ENCODE peak calls at places on chromosomes 7 and 10, in ten cellular contexts. One of them, this sample, is unnamed.

GRCh38 chr7:96236198-96237039 is 85.5 kb downstream of the SLC25A13 start:
- DNase-seq in SK-N-SH: peak
- DNase-seq in GM12878: no peak
- DNase-seq in transverse colon: no peak
- DNase-seq in Panc1: no peak
- DNase-seq in GM12891: no peak
- DNase-seq in suprapubic skin: no peak
- DNase-seq in breast epithelium: no peak
- DNase-seq in stomach: no peak
- DNase-seq in SK-N-MC: no peak
- DNase-seq in this sample: no peak

GRCh38 chr10:93678386-93678785 is 24.0 kb downstream of the FRA10AC1 start:
- DNase-seq in SK-N-SH: no peak
- DNase-seq in transverse colon: no peak
- DNase-seq in Panc1: no peak
- DNase-seq in GM12891: no peak
- DNase-seq in GM12878: no peak
- DNase-seq in stomach: no peak
- DNase-seq in SK-N-MC: no peak
- DNase-seq in breast epithelium: no peak
- DNase-seq in suprapubic skin: no peak
- DNase-seq in this sample: no peak

GRCh38 chr7:94060772-94061171 is 56.6 kb upstream of the BET1 start:
- DNase-seq in suprapubic skin: no peak
- DNase-seq in breast epithelium: no peak
- DNase-seq in GM12891: no peak
- DNase-seq in GM12878: no peak
- DNase-seq in SK-N-SH: no peak
- DNase-seq in transverse colon: no peak
- DNase-seq in stomach: no peak
- DNase-seq in Panc1: no peak
- DNase-seq in SK-N-MC: no peak
- DNase-seq in this sample: no peak

GRCh38 chr10:60992661-60993060 is 48.7 kb upstream of the RHOBTB1 start:
- DNase-seq in GM12878: no peak
- DNase-seq in SK-N-SH: no peak
- DNase-seq in transverse colon: no peak
- DNase-seq in suprapubic skin: no peak
- DNase-seq in breast epithelium: no peak
- DNase-seq in GM12891: no peak
- DNase-seq in stomach: no peak
- DNase-seq in SK-N-MC: no peak
- DNase-seq in Panc1: no peak
- DNase-seq in this sample: no peak

GRCh38 chr7:148645948-148646347 is 52.8 kb upstream of the CUL1 start:
- DNase-seq in GM12878: no peak
- DNase-seq in SK-N-MC: no peak
- DNase-seq in suprapubic skin: no peak
- DNase-seq in Panc1: no peak
- DNase-seq in SK-N-SH: no peak
- DNase-seq in stomach: no peak
- DNase-seq in transverse colon: no peak
- DNase-seq in breast epithelium: no peak
- DNase-seq in GM12891: no peak
- DNase-seq in this sample: no peak

GRCh38 chr7:45684910-45685618 is 110.9 kb downstream of the ADCY1 start:
- DNase-seq in Panc1: no peak
- DNase-seq in GM12878: no peak
- DNase-seq in breast epithelium: peak
- DNase-seq in SK-N-SH: no peak
- DNase-seq in SK-N-MC: no peak
- DNase-seq in suprapubic skin: peak
- DNase-seq in GM12891: no peak
- DNase-seq in transverse colon: no peak
- DNase-seq in stomach: no peak
- DNase-seq in this sample: no peak

GRCh38 chr10:131352765-131353290 is 41.3 kb upstream of the TCERG1L start:
- DNase-seq in SK-N-SH: no peak
- DNase-seq in GM12878: no peak
- DNase-seq in transverse colon: no peak
- DNase-seq in stomach: no peak
- DNase-seq in Panc1: no peak
- DNase-seq in suprapubic skin: no peak
- DNase-seq in GM12891: no peak
- DNase-seq in SK-N-MC: no peak
- DNase-seq in breast epithelium: no peak
- DNase-seq in this sample: no peak

GRCh38 chr7:95817846-95818245 is 45.5 kb downstream of the DYNC1I1 start:
- DNase-seq in GM12878: no peak
- DNase-seq in transverse colon: no peak
- DNase-seq in stomach: no peak
- DNase-seq in SK-N-SH: no peak
- DNase-seq in SK-N-MC: no peak
- DNase-seq in Panc1: no peak
- DNase-seq in suprapubic skin: no peak
- DNase-seq in GM12891: no peak
- DNase-seq in breast epithelium: no peak
- DNase-seq in this sample: no peak

GRCh38 chr10:72106154-72106849 is 18.0 kb upstream of the SPOCK2 start:
- DNase-seq in stomach: no peak
- DNase-seq in transverse colon: no peak
- DNase-seq in SK-N-MC: no peak
- DNase-seq in suprapubic skin: no peak
- DNase-seq in breast epithelium: no peak
- DNase-seq in GM12878: no peak
- DNase-seq in Panc1: no peak
- DNase-seq in SK-N-SH: no peak
- DNase-seq in GM12891: no peak
- DNase-seq in this sample: no peak
- TF ChIP-seq POLR2AphosphoS5 in stomach: no peak
- TF ChIP-seq POLR2AphosphoS5 in transverse colon: no peak
- TF ChIP-seq POLR2AphosphoS5 in SK-N-MC: no peak
- TF ChIP-seq POLR2AphosphoS5 in suprapubic skin: no peak
- TF ChIP-seq POLR2AphosphoS5 in breast epithelium: no peak
- TF ChIP-seq POLR2AphosphoS5 in GM12878: no peak
- TF ChIP-seq POLR2AphosphoS5 in Panc1: no peak
- TF ChIP-seq POLR2AphosphoS5 in SK-N-SH: no peak
- TF ChIP-seq POLR2AphosphoS5 in GM12891: no peak
- TF ChIP-seq POLR2AphosphoS5 in this sample: no peak

DNA sequence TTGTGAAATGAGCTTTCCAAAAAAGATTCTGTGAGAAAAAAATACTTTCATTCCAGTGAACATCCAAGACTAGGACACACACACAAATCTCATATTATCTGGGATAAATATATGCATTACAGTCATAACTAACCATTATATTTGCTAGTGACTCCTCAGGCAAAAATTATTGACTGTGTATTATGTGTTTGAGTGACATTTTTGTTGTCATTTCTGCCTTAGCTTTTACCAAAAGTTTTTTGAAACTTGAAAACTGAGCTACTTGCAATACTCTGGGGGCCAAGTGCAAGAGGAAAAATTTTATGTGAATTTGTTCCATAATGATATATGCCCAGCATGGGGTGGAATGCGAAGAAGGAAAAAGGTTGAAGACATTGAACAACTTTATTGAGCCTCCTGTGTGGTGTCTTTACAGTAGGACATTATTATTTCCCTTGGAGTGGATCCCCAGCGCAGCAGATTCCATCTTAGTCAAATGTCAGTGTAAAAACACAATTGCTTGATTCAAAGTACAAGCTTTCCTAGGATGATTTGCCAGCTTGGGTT is 176.8 kb upstream of the FERD3L start:
- DNase-seq in transverse colon: no peak
- DNase-seq in breast epithelium: no peak
- DNase-seq in suprapubic skin: no peak
- DNase-seq in SK-N-MC: peak
- DNase-seq in stomach: no peak
- DNase-seq in SK-N-SH: no peak
- DNase-seq in Panc1: no peak
- DNase-seq in GM12878: no peak
- DNase-seq in GM12891: no peak
- DNase-seq in this sample: no peak
- TF ChIP-seq POLR2AphosphoS5 in transverse colon: no peak
- TF ChIP-seq POLR2AphosphoS5 in breast epithelium: no peak
- TF ChIP-seq POLR2AphosphoS5 in suprapubic skin: no peak
- TF ChIP-seq POLR2AphosphoS5 in SK-N-MC: no peak
- TF ChIP-seq POLR2AphosphoS5 in stomach: no peak
- TF ChIP-seq POLR2AphosphoS5 in SK-N-SH: no peak
- TF ChIP-seq POLR2AphosphoS5 in Panc1: no peak
- TF ChIP-seq POLR2AphosphoS5 in GM12878: no peak
- TF ChIP-seq POLR2AphosphoS5 in GM12891: no peak
- TF ChIP-seq POLR2AphosphoS5 in this sample: no peak

DNA sequence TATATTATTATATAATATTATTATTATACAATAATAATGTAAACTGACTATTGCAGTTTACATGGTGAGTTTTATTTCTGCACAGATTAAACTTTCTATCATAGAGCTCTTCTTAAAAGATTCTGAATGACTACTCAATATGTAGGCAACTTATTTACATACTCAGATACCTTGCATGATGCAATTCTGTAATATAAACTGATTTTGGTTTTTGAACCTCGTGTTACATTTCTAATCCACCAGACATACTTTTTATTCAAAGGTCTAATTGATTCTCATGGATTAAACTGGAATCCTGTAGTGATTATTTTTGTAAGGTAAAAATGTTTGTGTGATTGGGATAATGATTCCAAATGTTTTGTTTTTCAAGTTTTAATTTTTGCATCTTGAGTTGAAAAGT is 19.9 kb downstream of the SLC26A4 start:
- DNase-seq in Panc1: no peak
- DNase-seq in transverse colon: no peak
- DNase-seq in SK-N-SH: no peak
- DNase-seq in SK-N-MC: no peak
- DNase-seq in GM12891: no peak
- DNase-seq in GM12878: no peak
- DNase-seq in stomach: no peak
- DNase-seq in breast epithelium: no peak
- DNase-seq in suprapubic skin: no peak
- DNase-seq in this sample: no peak
- TF ChIP-seq POLR2AphosphoS5 in Panc1: no peak
- TF ChIP-seq POLR2AphosphoS5 in transverse colon: no peak
- TF ChIP-seq POLR2AphosphoS5 in SK-N-SH: no peak
- TF ChIP-seq POLR2AphosphoS5 in SK-N-MC: no peak
- TF ChIP-seq POLR2AphosphoS5 in GM12891: no peak
- TF ChIP-seq POLR2AphosphoS5 in GM12878: no peak
- TF ChIP-seq POLR2AphosphoS5 in stomach: no peak
- TF ChIP-seq POLR2AphosphoS5 in breast epithelium: no peak
- TF ChIP-seq POLR2AphosphoS5 in suprapubic skin: no peak
- TF ChIP-seq POLR2AphosphoS5 in this sample: no peak

GRCh38 chr10:63236113-63236935 is 103.2 kb downstream of the NRBF2 start:
- DNase-seq in SK-N-SH: no peak
- DNase-seq in SK-N-MC: no peak
- DNase-seq in GM12891: peak
- DNase-seq in stomach: no peak
- DNase-seq in GM12878: no peak
- DNase-seq in Panc1: peak
- DNase-seq in breast epithelium: no peak
- DNase-seq in transverse colon: no peak
- DNase-seq in suprapubic skin: no peak
- DNase-seq in this sample: no peak
- TF ChIP-seq POLR2AphosphoS5 in SK-N-SH: peak
- TF ChIP-seq POLR2AphosphoS5 in SK-N-MC: no peak
- TF ChIP-seq POLR2AphosphoS5 in GM12891: no peak
- TF ChIP-seq POLR2AphosphoS5 in stomach: peak
- TF ChIP-seq POLR2AphosphoS5 in GM12878: no peak
- TF ChIP-seq POLR2AphosphoS5 in Panc1: peak
- TF ChIP-seq POLR2AphosphoS5 in breast epithelium: no peak
- TF ChIP-seq POLR2AphosphoS5 in transverse colon: peak
- TF ChIP-seq POLR2AphosphoS5 in suprapubic skin: no peak
- TF ChIP-seq POLR2AphosphoS5 in this sample: no peak

DNA sequence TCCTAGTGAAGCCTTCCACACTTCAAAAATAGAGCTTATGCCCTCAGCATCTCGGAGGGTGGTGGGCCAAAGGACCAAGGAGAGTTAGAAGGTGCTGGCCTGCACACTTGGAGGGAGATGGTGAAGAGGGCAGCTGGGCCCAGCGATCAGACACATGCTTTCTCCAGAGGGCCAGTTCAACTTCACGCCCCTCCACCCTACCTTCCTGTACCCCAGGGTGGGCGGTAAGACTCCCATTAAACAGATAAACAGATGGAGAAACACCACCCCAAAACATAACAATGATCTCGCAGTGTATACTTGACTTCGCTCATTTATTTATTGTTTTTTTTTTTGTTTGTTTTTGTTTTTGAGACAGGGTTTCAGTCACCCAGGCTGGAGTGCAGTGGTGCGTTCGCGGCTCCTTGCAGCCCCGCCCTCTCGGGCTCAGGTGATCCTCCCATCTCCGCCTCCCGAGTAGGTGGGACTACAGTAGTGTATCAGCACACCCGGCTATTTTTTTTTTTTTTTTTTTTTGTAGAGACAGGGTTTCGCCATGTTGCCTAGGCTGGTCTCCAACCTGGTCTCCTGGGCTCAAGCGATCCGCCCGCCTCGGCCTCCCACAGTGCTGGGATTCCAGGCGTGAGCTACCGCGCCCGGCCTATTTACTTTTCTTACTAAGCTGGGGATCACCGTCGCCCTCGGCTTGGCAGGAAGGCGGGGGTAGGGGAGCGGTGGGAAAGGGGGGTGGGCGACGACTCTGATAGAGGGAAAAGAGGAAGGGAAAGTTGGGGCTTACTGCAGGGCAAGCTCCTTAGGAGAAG is 1.8 kb downstream of the C10orf95 start:
- DNase-seq in breast epithelium: peak
- DNase-seq in SK-N-SH: peak
- DNase-seq in suprapubic skin: no peak
- DNase-seq in transverse colon: peak
- DNase-seq in SK-N-MC: no peak
- DNase-seq in stomach: peak
- DNase-seq in Panc1: no peak
- DNase-seq in GM12878: peak
- DNase-seq in GM12891: no peak
- DNase-seq in this sample: peak
- TF ChIP-seq POLR2AphosphoS5 in breast epithelium: no peak
- TF ChIP-seq POLR2AphosphoS5 in SK-N-SH: no peak
- TF ChIP-seq POLR2AphosphoS5 in suprapubic skin: no peak
- TF ChIP-seq POLR2AphosphoS5 in transverse colon: no peak
- TF ChIP-seq POLR2AphosphoS5 in SK-N-MC: peak
- TF ChIP-seq POLR2AphosphoS5 in stomach: no peak
- TF ChIP-seq POLR2AphosphoS5 in Panc1: no peak
- TF ChIP-seq POLR2AphosphoS5 in GM12878: no peak
- TF ChIP-seq POLR2AphosphoS5 in GM12891: no peak
- TF ChIP-seq POLR2AphosphoS5 in this sample: no peak